ENCODE peak calls at places on chromosomes 13 and 19, in five cellular contexts. R, B, H, W and X are unnamed samples.

GRCh38 chr13:48776396-48776795 is 122.7 kb downstream of the CYSLTR2 start:
- DNase-seq in R (no peak), B (no peak), H (no peak), W (peak), X (no peak)

GRCh38 chr19:30228113-30228725 is 144.0 kb upstream of the ZNF536 start:
- DNase-seq in R (peak), B (no peak), H (no peak), W (no peak), X (no peak)

GRCh38 chr19:40740747-40741146 is 9.5 kb downstream of the ACTMAP start:
- DNase-seq in R (peak), B (no peak), H (no peak), W (no peak), X (no peak)

GRCh38 chr13:93900735-93901134 is 578.7 kb downstream of the DCT start:
- DNase-seq in R (no peak), B (no peak), H (no peak), W (peak), X (no peak)

GRCh38 chr13:66513728-66514127 is 716.4 kb downstream of the PCDH9 start:
- DNase-seq in R (no peak), B (no peak), H (no peak), W (peak), X (no peak)

GRCh38 chr13:98293103-98293502 is 116.0 kb upstream of the RNF113B start:
- DNase-seq in R (no peak), B (no peak), H (no peak), W (no peak), X (no peak)

GRCh38 chr19:29292562-29292961 is 79.6 kb upstream of the UQCRFS1 start:
- DNase-seq in R (no peak), B (no peak), H (no peak), W (no peak), X (no peak)

GRCh38 chr13:76647550-76647949 is 238.7 kb downstream of the KCTD12 start:
- DNase-seq in R (no peak), B (no peak), H (no peak), W (no peak), X (no peak)

GRCh38 chr19:2661615-2662014 is 40.9 kb downstream of the GNG7 start:
- DNase-seq in R (no peak), B (no peak), H (no peak), W (peak), X (no peak)

GRCh38 chr13:75850915-75851314 is 214.8 kb downstream of the LMO7 start:
- DNase-seq in R (no peak), B (no peak), H (no peak), W (no peak), X (no peak)

GRCh38 chr19:6119031-6119430 is 8.7 kb upstream of the RFX2 start:
- DNase-seq in R (no peak), B (no peak), H (no peak), W (no peak), X (no peak)

GRCh38 chr13:59641758-59642157 is 522.0 kb downstream of the DIAPH3 start:
- DNase-seq in R (no peak), B (no peak), H (no peak), W (peak), X (no peak)

GRCh38 chr19:8324186-8325050 is 3.1 kb downstream of the RPS28 start:
- DNase-seq in R (no peak), B (peak), H (no peak), W (no peak), X (no peak)

GRCh38 chr19:4186087-4186993 is 3.9 kb downstream of the ANKRD24 start:
- DNase-seq in R (peak), B (peak), H (peak), W (peak), X (peak)

GRCh38 chr13:35479691-35480090 is 3.2 kb upstream of the MAB21L1 start:
- DNase-seq in R (no peak), B (no peak), H (no peak), W (no peak), X (no peak)

GRCh38 chr19:45884682-45885555 is 1.0 kb downstream of the IRF2BP1 start:
- DNase-seq in R (no peak), B (no peak), H (no peak), W (no peak), X (no peak)

GRCh38 chr13:84844473-84844872 is 954.7 kb downstream of the SLITRK6 start:
- DNase-seq in R (peak), B (no peak), H (no peak), W (peak), X (peak)

GRCh38 chr19:10784257-10784656 is 51.8 kb downstream of the TMED1 start:
- DNase-seq in R (peak), B (no peak), H (no peak), W (no peak), X (no peak)